ENCODE peak calls at places on chromosomes 11 and 22, in ten cellular contexts. One of them, this sample, is unnamed.
A peak's percentile ranks its signal among the peaks of the same experiment; 100 is the strongest.

GRCh38 chr11:65592840-65593517 is 2.6 kb downstream of the KCNK7 start:
- DNase-seq in fibroblast of lung: no peak
- DNase-seq in HepG2: no peak
- DNase-seq in hepatocyte: no peak
- DNase-seq in MM.1S: no peak
- DNase-seq in H1: no peak
- DNase-seq in GM23248: no peak
- DNase-seq in Karpas-422: no peak
- DNase-seq in mammary epithelial cell: peak; percentile 84
- DNase-seq in HCT116: no peak
- DNase-seq in this sample: no peak

GRCh38 chr11:3341298-3341697 is 37.6 kb downstream of the ZNF195 start:
- DNase-seq in fibroblast of lung: no peak
- DNase-seq in HepG2: peak; percentile 28
- DNase-seq in hepatocyte: peak; percentile 50
- DNase-seq in MM.1S: peak; percentile 66
- DNase-seq in H1: peak; percentile 92
- DNase-seq in GM23248: peak; percentile 64
- DNase-seq in Karpas-422: peak; percentile 93
- DNase-seq in mammary epithelial cell: peak; percentile 27
- DNase-seq in HCT116: peak; percentile 18
- DNase-seq in this sample: peak; percentile 67

GRCh38 chr11:18379201-18379600 is 15.2 kb upstream of the LDHA start:
- DNase-seq in fibroblast of lung: no peak
- DNase-seq in HepG2: no peak
- DNase-seq in hepatocyte: no peak
- DNase-seq in MM.1S: no peak
- DNase-seq in H1: no peak
- DNase-seq in GM23248: no peak
- DNase-seq in Karpas-422: no peak
- DNase-seq in mammary epithelial cell: no peak
- DNase-seq in HCT116: no peak
- DNase-seq in this sample: no peak

GRCh38 chr11:35190804-35191348 is 51.9 kb downstream of the CD44 start:
- DNase-seq in fibroblast of lung: peak; percentile 46
- DNase-seq in HepG2: peak; percentile 68
- DNase-seq in hepatocyte: peak; percentile 29
- DNase-seq in MM.1S: no peak
- DNase-seq in H1: no peak
- DNase-seq in GM23248: no peak
- DNase-seq in Karpas-422: no peak
- DNase-seq in mammary epithelial cell: no peak
- DNase-seq in HCT116: no peak
- DNase-seq in this sample: no peak

GRCh38 chr11:99069831-99070444 is 49.2 kb downstream of the CNTN5 start:
- DNase-seq in fibroblast of lung: peak; percentile 4
- DNase-seq in HepG2: peak; percentile 3
- DNase-seq in hepatocyte: peak; percentile 49
- DNase-seq in MM.1S: peak; percentile 82
- DNase-seq in H1: peak; percentile 51
- DNase-seq in GM23248: no peak
- DNase-seq in Karpas-422: no peak
- DNase-seq in mammary epithelial cell: peak; percentile 0
- DNase-seq in HCT116: no peak
- DNase-seq in this sample: no peak

GRCh38 chr11:23226331-23226909 is 366.1 kb upstream of the CCDC179 start:
- DNase-seq in fibroblast of lung: peak; percentile 36
- DNase-seq in HepG2: no peak
- DNase-seq in hepatocyte: no peak
- DNase-seq in MM.1S: no peak
- DNase-seq in H1: no peak
- DNase-seq in GM23248: peak; percentile 53
- DNase-seq in Karpas-422: no peak
- DNase-seq in mammary epithelial cell: peak; percentile 47
- DNase-seq in HCT116: no peak
- DNase-seq in this sample: no peak

GRCh38 chr11:17560281-17561110 is 13.4 kb downstream of the OTOG start:
- DNase-seq in fibroblast of lung: no peak
- DNase-seq in HepG2: no peak
- DNase-seq in hepatocyte: no peak
- DNase-seq in MM.1S: no peak
- DNase-seq in H1: no peak
- DNase-seq in GM23248: no peak
- DNase-seq in Karpas-422: no peak
- DNase-seq in mammary epithelial cell: no peak
- DNase-seq in HCT116: no peak
- DNase-seq in this sample: no peak

GRCh38 chr11:131875611-131876010 is 505.2 kb downstream of the NTM start:
- DNase-seq in fibroblast of lung: no peak
- DNase-seq in HepG2: no peak
- DNase-seq in hepatocyte: no peak
- DNase-seq in MM.1S: no peak
- DNase-seq in H1: no peak
- DNase-seq in GM23248: peak; percentile 73
- DNase-seq in Karpas-422: no peak
- DNase-seq in mammary epithelial cell: no peak
- DNase-seq in HCT116: no peak
- DNase-seq in this sample: no peak

GRCh38 chr11:101034076-101034475 is 95.5 kb downstream of the PGR start:
- DNase-seq in fibroblast of lung: peak; percentile 1
- DNase-seq in HepG2: no peak
- DNase-seq in hepatocyte: no peak
- DNase-seq in MM.1S: no peak
- DNase-seq in H1: no peak
- DNase-seq in GM23248: no peak
- DNase-seq in Karpas-422: no peak
- DNase-seq in mammary epithelial cell: no peak
- DNase-seq in HCT116: no peak
- DNase-seq in this sample: no peak

GRCh38 chr22:41341990-41342389 is 39.8 kb upstream of the TEF start:
- DNase-seq in fibroblast of lung: no peak
- DNase-seq in HepG2: no peak
- DNase-seq in hepatocyte: no peak
- DNase-seq in MM.1S: peak; percentile 29
- DNase-seq in H1: no peak
- DNase-seq in GM23248: no peak
- DNase-seq in Karpas-422: no peak
- DNase-seq in mammary epithelial cell: no peak
- DNase-seq in HCT116: no peak
- DNase-seq in this sample: peak; percentile 21

GRCh38 chr11:95359323-95359656 is 128.3 kb upstream of the SESN3 start:
- DNase-seq in fibroblast of lung: no peak
- DNase-seq in HepG2: no peak
- DNase-seq in hepatocyte: no peak
- DNase-seq in MM.1S: no peak
- DNase-seq in H1: no peak
- DNase-seq in GM23248: no peak
- DNase-seq in Karpas-422: no peak
- DNase-seq in mammary epithelial cell: no peak
- DNase-seq in HCT116: no peak
- DNase-seq in this sample: no peak

GRCh38 chr11:12963789-12964536 is 45.2 kb upstream of the RASSF10 start:
- DNase-seq in fibroblast of lung: peak; percentile 37
- DNase-seq in HepG2: peak; percentile 60
- DNase-seq in hepatocyte: peak; percentile 83
- DNase-seq in MM.1S: peak; percentile 60
- DNase-seq in H1: peak; percentile 92
- DNase-seq in GM23248: peak; percentile 73
- DNase-seq in Karpas-422: peak; percentile 88
- DNase-seq in mammary epithelial cell: peak; percentile 46
- DNase-seq in HCT116: peak; percentile 59
- DNase-seq in this sample: peak; percentile 69

GRCh38 chr22:22462813-22463567 is 45.6 kb downstream of the ZNF280B start:
- DNase-seq in fibroblast of lung: no peak
- DNase-seq in HepG2: peak; percentile 6
- DNase-seq in hepatocyte: no peak
- DNase-seq in MM.1S: peak; percentile 40
- DNase-seq in H1: no peak
- DNase-seq in GM23248: peak; percentile 32
- DNase-seq in Karpas-422: peak; percentile 67
- DNase-seq in mammary epithelial cell: no peak
- DNase-seq in HCT116: no peak
- DNase-seq in this sample: no peak

GRCh38 chr11:10429526-10429925 is 25.5 kb upstream of the AMPD3 start:
- DNase-seq in fibroblast of lung: no peak
- DNase-seq in HepG2: no peak
- DNase-seq in hepatocyte: no peak
- DNase-seq in MM.1S: no peak
- DNase-seq in H1: no peak
- DNase-seq in GM23248: no peak
- DNase-seq in Karpas-422: no peak
- DNase-seq in mammary epithelial cell: no peak
- DNase-seq in HCT116: no peak
- DNase-seq in this sample: no peak

GRCh38 chr22:23685205-23685784 is 5.5 kb upstream of the RGL4 start:
- DNase-seq in fibroblast of lung: peak; percentile 31
- DNase-seq in HepG2: no peak
- DNase-seq in hepatocyte: no peak
- DNase-seq in MM.1S: no peak
- DNase-seq in H1: no peak
- DNase-seq in GM23248: peak; percentile 32
- DNase-seq in Karpas-422: no peak
- DNase-seq in mammary epithelial cell: peak; percentile 6
- DNase-seq in HCT116: no peak
- DNase-seq in this sample: no peak

DNA sequence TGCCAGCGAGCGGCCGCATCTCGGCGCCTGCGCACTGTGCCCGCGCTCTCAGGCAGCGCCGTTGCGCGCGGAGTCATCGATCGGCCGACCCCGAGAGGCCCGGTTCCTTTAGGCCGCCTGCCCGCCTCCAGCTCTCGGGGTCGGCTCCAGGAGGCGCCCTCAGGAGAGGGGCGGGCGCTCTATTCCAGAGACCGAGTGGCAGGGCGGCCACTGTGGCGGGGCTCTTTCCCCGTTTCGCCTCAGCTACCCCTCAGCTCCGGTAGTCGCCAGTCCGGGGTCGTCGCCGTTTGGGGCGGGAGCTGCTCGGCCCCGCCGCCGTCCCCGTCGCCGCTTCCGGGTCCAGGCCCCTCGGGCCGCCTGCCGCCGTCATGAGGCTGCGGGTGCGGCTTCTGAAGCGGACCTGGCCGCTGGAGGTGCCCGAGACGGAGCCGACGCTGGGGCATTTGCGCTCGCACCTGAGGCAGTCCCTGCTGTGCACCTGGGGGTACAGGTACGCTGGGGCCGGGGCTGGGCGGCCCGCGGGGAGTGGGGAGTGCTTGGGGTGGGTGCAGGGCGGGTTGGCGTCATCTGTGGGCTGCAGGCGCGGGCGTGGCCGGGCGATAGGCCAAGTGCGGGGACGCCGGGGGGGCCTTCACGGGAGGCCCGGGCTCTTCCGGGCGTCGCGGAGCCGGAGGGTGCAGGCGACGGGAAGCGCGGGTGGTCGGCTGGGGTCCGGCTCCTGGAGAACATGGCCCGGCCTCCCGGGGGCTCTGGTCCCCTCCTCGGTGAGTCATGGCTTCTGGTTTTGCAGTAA is at the start of gene FBXO7:
- DNase-seq in fibroblast of lung: peak; percentile 92
- DNase-seq in HepG2: peak; percentile 84
- DNase-seq in hepatocyte: peak; percentile 98
- DNase-seq in MM.1S: peak; percentile 91
- DNase-seq in H1: peak; percentile 93
- DNase-seq in GM23248: peak; percentile 97
- DNase-seq in Karpas-422: peak; percentile 94
- DNase-seq in mammary epithelial cell: peak; percentile 92
- DNase-seq in HCT116: peak; percentile 80
- DNase-seq in this sample: peak; percentile 88
- H3K79me2 ChIP-seq in fibroblast of lung: peaks cover 44% of the 10 kb centered on the region
- H3K79me2 ChIP-seq in HepG2: peaks cover 46% of the 10 kb centered on the region
- H3K79me2 ChIP-seq in hepatocyte: peaks cover 44% of the 10 kb centered on the region
- H3K79me2 ChIP-seq in MM.1S: peaks cover 54% of the 10 kb centered on the region
- H3K79me2 ChIP-seq in H1: peaks cover 42% of the 10 kb centered on the region
- H3K79me2 ChIP-seq in GM23248: peaks cover 56% of the 10 kb centered on the region
- H3K79me2 ChIP-seq in Karpas-422: peaks cover 50% of the 10 kb centered on the region
- H3K79me2 ChIP-seq in mammary epithelial cell: peaks cover 59% of the 10 kb centered on the region
- H3K79me2 ChIP-seq in HCT116: peaks cover 47% of the 10 kb centered on the region
- H3K79me2 ChIP-seq in this sample: peaks cover 53% of the 10 kb centered on the region

DNA sequence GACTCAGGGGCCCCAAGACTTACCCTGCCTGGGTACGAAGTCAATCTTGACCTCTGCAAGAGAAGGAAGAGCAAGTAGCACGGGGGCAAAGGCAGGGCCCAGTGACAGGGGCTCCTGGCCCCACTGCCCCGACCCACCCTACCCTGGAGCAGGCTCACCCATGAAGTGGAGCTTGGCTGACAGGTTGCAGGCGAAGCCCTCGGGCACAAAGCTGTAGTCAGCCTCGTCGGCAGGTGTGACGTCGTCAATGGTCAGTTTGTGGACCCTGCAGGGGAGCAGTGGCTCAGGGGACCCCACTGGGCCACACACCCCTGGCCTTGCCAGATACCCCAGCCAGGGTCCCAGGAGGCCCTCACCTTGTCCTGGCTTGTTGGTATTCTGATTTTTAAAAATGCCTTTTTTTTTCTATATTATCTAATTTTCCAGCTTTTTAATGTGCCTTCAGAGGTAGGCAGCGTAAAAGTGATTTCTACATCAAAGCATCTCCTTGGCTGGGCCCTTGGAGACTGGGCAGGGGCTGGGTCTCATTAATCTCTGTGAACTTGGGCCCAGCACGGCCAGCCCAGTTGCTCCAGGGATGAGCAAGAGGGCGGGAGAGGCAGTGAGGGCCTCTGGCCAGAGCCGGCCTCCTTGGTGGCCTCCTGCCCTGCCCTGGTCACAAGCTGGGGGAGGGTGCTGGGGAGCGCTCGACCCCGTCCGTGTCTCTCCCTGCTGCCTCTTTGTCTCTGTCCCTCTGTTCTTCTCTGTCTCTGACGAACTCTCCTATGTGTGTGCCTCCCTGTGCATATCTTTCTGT is 11.3 kb downstream of the MYBPC3 start:
- DNase-seq in fibroblast of lung: no peak
- DNase-seq in HepG2: no peak
- DNase-seq in hepatocyte: no peak
- DNase-seq in MM.1S: no peak
- DNase-seq in H1: no peak
- DNase-seq in GM23248: peak; percentile 34
- DNase-seq in Karpas-422: no peak
- DNase-seq in mammary epithelial cell: no peak
- DNase-seq in HCT116: no peak
- DNase-seq in this sample: no peak
- H3K36me3 ChIP-seq in fibroblast of lung: no peaks in the 10 kb centered on the region
- H3K36me3 ChIP-seq in HepG2: no peaks in the 10 kb centered on the region
- H3K36me3 ChIP-seq in hepatocyte: no peaks in the 10 kb centered on the region
- H3K36me3 ChIP-seq in MM.1S: no peaks in the 10 kb centered on the region
- H3K36me3 ChIP-seq in H1: no peaks in the 10 kb centered on the region
- H3K36me3 ChIP-seq in GM23248: no peaks in the 10 kb centered on the region
- H3K36me3 ChIP-seq in Karpas-422: no peaks in the 10 kb centered on the region
- H3K36me3 ChIP-seq in mammary epithelial cell: no peaks in the 10 kb centered on the region
- H3K36me3 ChIP-seq in HCT116: no peaks in the 10 kb centered on the region
- H3K36me3 ChIP-seq in this sample: no peaks in the 10 kb centered on the region

GRCh38 chr11:117832511-117832910 is 8.0 kb upstream of the FXYD2 start:
- DNase-seq in fibroblast of lung: no peak
- DNase-seq in HepG2: no peak
- DNase-seq in hepatocyte: no peak
- DNase-seq in MM.1S: no peak
- DNase-seq in H1: no peak
- DNase-seq in GM23248: no peak
- DNase-seq in Karpas-422: no peak
- DNase-seq in mammary epithelial cell: no peak
- DNase-seq in HCT116: no peak
- DNase-seq in this sample: no peak
- H3K27me3 ChIP-seq in fibroblast of lung: peaks cover 3% of the 10 kb centered on the region
- H3K27me3 ChIP-seq in HepG2: peaks cover 8% of the 10 kb centered on the region
- H3K27me3 ChIP-seq in hepatocyte: no peaks in the 10 kb centered on the region
- H3K27me3 ChIP-seq in MM.1S: peaks cover 33% of the 10 kb centered on the region
- H3K27me3 ChIP-seq in H1: no peaks in the 10 kb centered on the region
- H3K27me3 ChIP-seq in GM23248: peaks cover 30% of the 10 kb centered on the region
- H3K27me3 ChIP-seq in Karpas-422: no peaks in the 10 kb centered on the region
- H3K27me3 ChIP-seq in mammary epithelial cell: no peaks in the 10 kb centered on the region
- H3K27me3 ChIP-seq in HCT116: no peaks in the 10 kb centered on the region
- H3K27me3 ChIP-seq in this sample: no peaks in the 10 kb centered on the region

GRCh38 chr11:34030386-34030785 is 21.1 kb upstream of the CAPRIN1 start:
- DNase-seq in fibroblast of lung: no peak
- DNase-seq in HepG2: no peak
- DNase-seq in hepatocyte: no peak
- DNase-seq in MM.1S: no peak
- DNase-seq in H1: no peak
- DNase-seq in GM23248: no peak
- DNase-seq in Karpas-422: no peak
- DNase-seq in mammary epithelial cell: peak; percentile 84
- DNase-seq in HCT116: no peak
- DNase-seq in this sample: no peak
- H3K79me2 ChIP-seq in fibroblast of lung: no peaks in the 10 kb centered on the region
- H3K79me2 ChIP-seq in HepG2: no peaks in the 10 kb centered on the region
- H3K79me2 ChIP-seq in hepatocyte: no peaks in the 10 kb centered on the region
- H3K79me2 ChIP-seq in MM.1S: no peaks in the 10 kb centered on the region
- H3K79me2 ChIP-seq in H1: no peaks in the 10 kb centered on the region
- H3K79me2 ChIP-seq in GM23248: no peaks in the 10 kb centered on the region
- H3K79me2 ChIP-seq in Karpas-422: no peaks in the 10 kb centered on the region
- H3K79me2 ChIP-seq in mammary epithelial cell: no peaks in the 10 kb centered on the region
- H3K79me2 ChIP-seq in HCT116: no peaks in the 10 kb centered on the region
- H3K79me2 ChIP-seq in this sample: no peaks in the 10 kb centered on the region

This sample was measured in DND-41.